ENCODE peak calls at places on chromosomes 3 and 15, in four cellular contexts. M, N, G and T are unnamed samples.

GRCh38 chr3:106769045-106769444 is 608.2 kb upstream of the CCDC54 start:
- DNase-seq in M (no peak), G (no peak), N (no peak), T (no peak)

GRCh38 chr3:25686766-25687165 is 22.1 kb upstream of the TOP2B start:
- DNase-seq in N (no peak), M (no peak), G (no peak), T (no peak)

GRCh38 chr15:42100021-42100800 is 5.8 kb upstream of the PLA2G4D start:
- DNase-seq in M (no peak), G (no peak), N (no peak), T (no peak)

GRCh38 chr3:107699682-107700081 is 176.9 kb downstream of the BBX start:
- DNase-seq in N (no peak), M (no peak), G (no peak), T (no peak)

GRCh38 chr15:70569718-70570231 is 193.6 kb downstream of the UACA start:
- DNase-seq in N (no peak), G (no peak), M (no peak), T (no peak)

GRCh38 chr3:42055291-42055690 is 35.9 kb upstream of the TRAK1 start:
- DNase-seq in G (no peak), M (no peak), N (no peak), T (no peak)

GRCh38 chr15:74780983-74781672 is 752 bp upstream of the CSK start:
- DNase-seq in G (no peak), M (no peak), N (no peak), T (peak)

GRCh38 chr3:129525341-129525968 is 3.0 kb upstream of the RHO start:
- DNase-seq in M (no peak), G (no peak), N (no peak), T (no peak)

GRCh38 chr3:29313074-29313473 is 32.2 kb downstream of the RBMS3 start:
- DNase-seq in N (no peak), M (no peak), G (no peak), T (no peak)

GRCh38 chr15:91890614-91891013 is 37.1 kb downstream of the SLCO3A1 start:
- DNase-seq in N (no peak), M (no peak), G (no peak), T (no peak)

GRCh38 chr3:44375450-44375849 is 36.9 kb downstream of the TCAIM start:
- DNase-seq in G (no peak), M (no peak), N (no peak), T (no peak)
- TF ChIP-seq SPI1 in G (no peak), M (no peak), N (no peak), T (no peak)

DNA sequence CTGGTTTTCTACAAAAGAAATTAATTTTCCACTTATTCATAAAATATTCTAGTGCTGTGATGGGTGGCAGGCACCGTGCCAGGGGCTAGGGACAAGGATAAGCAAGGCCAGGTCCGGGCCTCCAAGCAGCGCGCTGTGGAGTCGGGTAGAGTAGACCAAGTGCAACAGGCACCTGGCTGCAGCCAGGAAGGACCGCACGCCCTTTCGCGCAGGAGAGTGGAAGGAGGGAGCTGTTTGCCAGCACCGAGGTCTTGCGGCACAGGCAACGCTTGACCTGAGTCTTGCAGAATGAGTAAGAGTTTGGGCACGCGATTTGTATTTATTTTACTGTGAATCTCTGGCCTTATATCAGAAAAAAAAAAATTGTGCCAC is at the start of gene CASR:
- DNase-seq in N (no peak), G (no peak), M (no peak), T (no peak)
- TF ChIP-seq SPI1 in N (no peak), G (no peak), M (no peak), T (no peak)

DNA sequence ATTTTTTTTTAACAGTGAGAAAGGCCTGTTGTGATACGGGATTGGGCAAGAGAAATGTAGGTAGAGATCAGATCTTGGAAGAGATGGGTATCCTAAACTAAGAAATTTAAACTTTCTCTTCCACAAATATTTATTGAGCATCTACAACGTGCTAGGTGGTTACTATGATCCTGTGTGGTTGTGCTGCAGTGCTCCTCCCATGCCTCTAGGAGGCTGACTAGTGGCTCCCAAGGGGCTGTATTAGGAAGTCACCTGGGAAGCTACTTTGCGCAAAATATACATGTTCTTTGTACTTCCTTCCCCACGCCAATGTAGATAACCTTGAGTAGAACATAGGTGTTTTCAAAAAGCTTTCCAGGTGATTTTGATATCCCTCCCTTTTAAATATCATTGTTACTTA is 27.2 kb downstream of the USP3 start:
- DNase-seq in M (no peak), G (no peak), N (peak), T (no peak)
- TF ChIP-seq SPI1 in M (no peak), G (no peak), N (no peak), T (no peak)

DNA sequence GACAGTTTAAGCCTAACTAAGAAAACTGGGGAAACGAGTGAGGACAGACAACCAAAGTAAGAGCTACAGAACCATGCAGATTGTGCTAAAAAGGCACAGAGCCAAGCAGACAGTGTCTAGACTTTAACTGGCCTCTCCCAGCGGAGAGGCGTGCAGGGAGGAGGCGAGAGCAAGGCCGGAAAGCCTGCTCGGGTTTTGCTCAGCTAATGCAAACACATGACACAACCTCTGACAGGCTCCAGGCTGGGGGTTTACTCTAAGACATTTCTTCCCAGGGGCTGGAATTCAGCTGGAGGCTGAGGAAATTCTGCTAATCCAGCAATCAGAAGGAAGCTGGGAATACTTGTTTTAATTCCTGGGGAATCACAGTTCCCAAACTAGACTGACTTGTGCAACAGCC is 11.8 kb downstream of the FSTL1 start:
- DNase-seq in N (no peak), G (no peak), M (no peak), T (no peak)
- TF ChIP-seq SPI1 in N (no peak), G (no peak), M (no peak), T (no peak)